ENCODE peak calls at places on chromosome 14, in ten cellular contexts. U is frontal cortex; X is RWPE1; A is non-pigmented ciliary epithelial cell; V is adipocyte; O is progenitor cell of endocrine pancreas; D is A172; N is naive B cell; Q is stimulated activated CD4-positive, alpha-beta T cell treated with anti-CD3 and anti-CD28 coated beads, Interleukin-15, amount 100 ng/mL, for 1 hour; L is dorsolateral prefrontal cortex. F is an unnamed sample.

GRCh38 chr14:70631948-70632347 is 9.8 kb upstream of the TTC9 start:
- DNase-seq in U (no peak), X (no peak), A (no peak), V (no peak), O (no peak), D (no peak), N (no peak), Q (no peak), L (no peak), F (no peak)

GRCh38 chr14:19878029-19878642 is 3.2 kb downstream of the OR4K2 start:
- DNase-seq in U (no peak), X (no peak), A (no peak), V (no peak), O (no peak), D (peak), N (no peak), Q (no peak), L (no peak), F (peak)

GRCh38 chr14:74927225-74927624 is 4.2 kb upstream of the RPS6KL1 start:
- DNase-seq in U (no peak), X (no peak), A (no peak), V (no peak), O (no peak), D (no peak), N (no peak), Q (no peak), L (no peak), F (no peak)

GRCh38 chr14:77660754-77661153 is 44.3 kb upstream of the SPTLC2 start:
- DNase-seq in U (peak), X (no peak), A (no peak), V (peak), O (no peak), D (no peak), N (no peak), Q (no peak), L (peak), F (no peak)

GRCh38 chr14:51939727-51940126 is 49.6 kb upstream of the RTRAF start:
- DNase-seq in U (no peak), X (no peak), A (no peak), V (no peak), O (no peak), D (no peak), N (no peak), Q (no peak), L (no peak), F (peak)

GRCh38 chr14:55457496-55457895 is 17.1 kb upstream of the TBPL2 start:
- DNase-seq in U (no peak), X (no peak), A (no peak), V (no peak), O (no peak), D (no peak), N (no peak), Q (no peak), L (no peak), F (no peak)

GRCh38 chr14:96240641-96241040 is 15.4 kb upstream of the BDKRB1 start:
- DNase-seq in U (no peak), X (no peak), A (no peak), V (no peak), O (no peak), D (no peak), N (no peak), Q (no peak), L (no peak), F (no peak)

GRCh38 chr14:58488550-58488949 is 61.0 kb downstream of the KIAA0586 start:
- DNase-seq in U (no peak), X (peak), A (peak), V (peak), O (no peak), D (peak), N (no peak), Q (no peak), L (no peak), F (peak)

GRCh38 chr14:81066672-81067071 is 111.3 kb downstream of the TSHR start:
- DNase-seq in U (no peak), X (no peak), A (no peak), V (no peak), O (no peak), D (peak), N (no peak), Q (no peak), L (no peak), F (no peak)

GRCh38 chr14:37862263-37862662 is 266.8 kb downstream of the TTC6 start:
- DNase-seq in U (no peak), X (no peak), A (no peak), V (no peak), O (no peak), D (no peak), N (no peak), Q (no peak), L (no peak), F (no peak)

GRCh38 chr14:102822311-102822863 is 45.1 kb downstream of the TRAF3 start:
- DNase-seq in U (no peak), X (no peak), A (no peak), V (no peak), O (no peak), D (no peak), N (no peak), Q (peak), L (no peak), F (no peak)

GRCh38 chr14:76531085-76531484 is 155.1 kb downstream of the ESRRB start:
- DNase-seq in U (no peak), X (no peak), A (no peak), V (no peak), O (no peak), D (no peak), N (no peak), Q (no peak), L (no peak), F (no peak)

GRCh38 chr14:90472632-90473031 is 75.8 kb downstream of the CALM1 start:
- DNase-seq in U (no peak), X (no peak), A (no peak), V (no peak), O (no peak), D (no peak), N (no peak), Q (no peak), L (no peak), F (no peak)

GRCh38 chr14:54881235-54881760 is 21.3 kb downstream of the GCH1 start:
- DNase-seq in U (no peak), X (peak), A (no peak), V (no peak), O (no peak), D (peak), N (peak), Q (no peak), L (no peak), F (peak)

GRCh38 chr14:101972126-101972785 is 7.9 kb downstream of the DYNC1H1 start:
- DNase-seq in U (no peak), X (peak), A (peak), V (peak), O (no peak), D (peak), N (no peak), Q (no peak), L (peak), F (peak)

GRCh38 chr14:22630486-22630885 is 13.7 kb downstream of the OR6J1 start:
- DNase-seq in U (no peak), X (no peak), A (no peak), V (no peak), O (no peak), D (no peak), N (no peak), Q (no peak), L (no peak), F (peak)

GRCh38 chr14:105055736-105056302 is 9.4 kb downstream of the GPR132 start:
- DNase-seq in U (no peak), X (no peak), A (no peak), V (no peak), O (no peak), D (no peak), N (no peak), Q (no peak), L (no peak), F (no peak)

GRCh38 chr14:35964736-35965135 is 138.6 kb downstream of the BRMS1L start:
- DNase-seq in U (no peak), X (no peak), A (no peak), V (no peak), O (no peak), D (no peak), N (no peak), Q (no peak), L (no peak), F (no peak)

GRCh38 chr14:26905219-26905618 is 307.4 kb upstream of the NOVA1 start:
- DNase-seq in U (no peak), X (no peak), A (no peak), V (no peak), O (no peak), D (no peak), N (no peak), Q (no peak), L (no peak), F (no peak)

GRCh38 chr14:100037351-100037750 is 27.9 kb upstream of the EVL start:
- DNase-seq in U (no peak), X (no peak), A (no peak), V (peak), O (no peak), D (no peak), N (no peak), Q (no peak), L (no peak), F (peak)

GRCh38 chr14:91845652-91846051 is 21.7 kb downstream of the TC2N start:
- DNase-seq in U (no peak), X (no peak), A (no peak), V (no peak), O (no peak), D (no peak), N (no peak), Q (no peak), L (no peak), F (no peak)

GRCh38 chr14:105635560-105635959 is 109.2 kb downstream of the TMEM121 start:
- DNase-seq in U (no peak), X (no peak), A (no peak), V (no peak), O (no peak), D (no peak), N (no peak), Q (no peak), L (no peak), F (no peak)

GRCh38 chr14:76203086-76204001 is 51.6 kb downstream of the GPATCH2L start:
- DNase-seq in U (peak), X (peak), A (peak), V (peak), O (no peak), D (peak), N (no peak), Q (no peak), L (no peak), F (peak)

GRCh38 chr14:68047910-68048309 is 228.3 kb downstream of the RAD51B start:
- DNase-seq in U (no peak), X (peak), A (no peak), V (peak), O (no peak), D (peak), N (no peak), Q (no peak), L (no peak), F (peak)

GRCh38 chr14:104827173-104828055 is 26.5 kb downstream of the ZBTB42 start:
- DNase-seq in U (no peak), X (no peak), A (no peak), V (peak), O (peak), D (no peak), N (peak), Q (peak), L (no peak), F (peak)

GRCh38 chr14:60732840-60733483 is 1.6 kb upstream of the MNAT1 start:
- DNase-seq in U (no peak), X (no peak), A (no peak), V (no peak), O (no peak), D (no peak), N (no peak), Q (no peak), L (no peak), F (no peak)

F was measured in fibroblast of the aortic adventitia.